ENCODE peak calls at places on chromosomes 2 and 18, in eight cellular contexts. J, I, O, C, B, Q, T and N are unnamed samples.

GRCh38 chr2:72681016-72681995 is 144.5 kb downstream of the EXOC6B start:
- DNase-seq in T (no peak), C (no peak), Q (no peak), B (no peak), J (no peak), O (no peak), I (no peak), N (no peak)

GRCh38 chr2:214127178-214127970 is 283.5 kb upstream of the VWC2L start:
- DNase-seq in I (no peak), Q (peak), J (no peak), O (no peak), B (no peak), T (no peak), C (no peak), N (no peak)

GRCh38 chr18:45290364-45290763 is 324.9 kb upstream of the SLC14A2 start:
- DNase-seq in I (no peak), J (no peak), T (no peak), C (no peak), O (no peak), Q (no peak), B (no peak), N (no peak)

GRCh38 chr2:217691516-217691915 is 311.3 kb downstream of the TNS1 start:
- DNase-seq in I (no peak), O (no peak), Q (no peak), C (no peak), J (no peak), T (no peak), B (no peak), N (no peak)

GRCh38 chr18:74204543-74205152 is 56.3 kb downstream of the TIMM21 start:
- DNase-seq in J (no peak), B (no peak), I (no peak), T (no peak), Q (peak), C (no peak), O (peak), N (no peak)

GRCh38 chr2:46936566-46936965 is 21.0 kb upstream of the MCFD2 start:
- DNase-seq in T (no peak), O (no peak), J (no peak), C (no peak), I (no peak), Q (no peak), B (no peak), N (no peak)

GRCh38 chr2:120442923-120443571 is 97.1 kb downstream of the INHBB start:
- DNase-seq in J (no peak), T (no peak), B (peak), I (no peak), O (peak), C (no peak), Q (no peak), N (peak)

GRCh38 chr2:6027066-6027465 is 334.9 kb downstream of the SOX11 start:
- DNase-seq in J (no peak), Q (no peak), T (no peak), B (no peak), C (no peak), I (no peak), O (no peak), N (no peak)

GRCh38 chr18:46174317-46175039 is 70.3 kb downstream of the HAUS1 start:
- DNase-seq in T (no peak), O (peak), C (peak), Q (peak), I (no peak), B (peak), J (peak), N (peak)

GRCh38 chr2:19989342-19989680 is 594 bp downstream of the WDR35 start:
- DNase-seq in T (no peak), O (no peak), B (no peak), Q (no peak), C (no peak), J (no peak), I (no peak), N (no peak)

GRCh38 chr18:10194592-10194991 is 259.8 kb upstream of the APCDD1 start:
- DNase-seq in O (no peak), C (no peak), T (no peak), Q (peak), I (no peak), B (no peak), J (no peak), N (no peak)

GRCh38 chr2:67215214-67215613 is 181.9 kb upstream of the ETAA1 start:
- DNase-seq in O (peak), J (no peak), I (peak), B (peak), C (no peak), T (peak), Q (peak), N (peak)

GRCh38 chr2:199315299-199316179 is 142.2 kb downstream of the SATB2 start:
- DNase-seq in O (no peak), T (no peak), Q (no peak), C (no peak), I (no peak), B (peak), J (no peak), N (peak)

GRCh38 chr2:154229971-154230370 is 358.2 kb downstream of the GALNT13 start:
- DNase-seq in I (no peak), T (no peak), B (no peak), C (no peak), O (no peak), Q (no peak), J (no peak), N (no peak)

GRCh38 chr2:33620-34019 is 12.7 kb downstream of the FAM110C start:
- DNase-seq in I (no peak), Q (no peak), J (no peak), T (no peak), O (peak), C (no peak), B (no peak), N (no peak)

GRCh38 chr2:167929461-167929860 is 317.9 kb downstream of the STK39 start:
- DNase-seq in C (no peak), I (no peak), B (no peak), T (no peak), J (no peak), Q (peak), O (no peak), N (no peak)

GRCh38 chr18:4144201-4144600 is 310.9 kb downstream of the DLGAP1 start:
- DNase-seq in J (no peak), I (no peak), Q (no peak), B (no peak), T (no peak), C (no peak), O (no peak), N (no peak)

GRCh38 chr2:31235504-31235902 is 1.6 kb downstream of the EHD3 start:
- DNase-seq in Q (no peak), O (peak), B (no peak), I (peak), C (no peak), J (no peak), T (peak), N (no peak)

GRCh38 chr18:40937386-40937785 is 1017.6 kb upstream of the PIK3C3 start:
- DNase-seq in T (no peak), Q (no peak), O (no peak), B (no peak), C (no peak), J (no peak), I (no peak), N (no peak)

GRCh38 chr2:190723397-190724090 is 74.7 kb downstream of the NAB1 start:
- DNase-seq in I (no peak), T (no peak), B (no peak), C (no peak), J (no peak), O (no peak), Q (no peak), N (no peak)

GRCh38 chr18:70417847-70418246 is 129.0 kb downstream of the SOCS6 start:
- DNase-seq in O (no peak), C (no peak), B (no peak), T (no peak), Q (peak), I (no peak), J (peak), N (no peak)

GRCh38 chr2:10267551-10268465 is 34.9 kb upstream of the HPCAL1 start:
- DNase-seq in C (no peak), J (no peak), T (no peak), O (no peak), Q (no peak), B (no peak), I (no peak), N (no peak)

GRCh38 chr2:123207245-123207644 is 817.8 kb upstream of the CNTNAP5 start:
- DNase-seq in J (no peak), T (no peak), O (no peak), C (no peak), I (no peak), Q (no peak), B (no peak), N (no peak)

GRCh38 chr18:70289351-70290330 is 796 bp downstream of the SOCS6 start:
- DNase-seq in T (no peak), B (peak), C (no peak), O (peak), J (peak), Q (peak), I (no peak), N (peak)

GRCh38 chr2:18154812-18155211 is 276.3 kb downstream of the KCNS3 start:
- DNase-seq in J (no peak), T (peak), B (no peak), C (no peak), Q (no peak), I (no peak), O (no peak), N (no peak)

GRCh38 chr18:830315-830901 is 18.4 kb upstream of the YES1 start:
- DNase-seq in T (peak), B (peak), J (no peak), C (peak), Q (peak), I (no peak), O (no peak), N (no peak)

GRCh38 chr18:3411854-3412268 is 38.1 kb upstream of the TGIF1 start:
- DNase-seq in J (no peak), C (no peak), I (no peak), T (no peak), B (no peak), O (peak), Q (no peak), N (no peak)

GRCh38 chr18:22606563-22607283 is 189.0 kb upstream of the CTAGE1 start:
- DNase-seq in C (no peak), B (no peak), Q (no peak), O (no peak), T (no peak), I (no peak), J (no peak), N (peak)

GRCh38 chr18:37659906-37660305 is 94.3 kb upstream of the CELF4 start:
- DNase-seq in C (no peak), J (no peak), B (no peak), Q (no peak), O (no peak), I (no peak), T (no peak), N (no peak)

GRCh38 chr2:8984855-8985254 is 18.6 kb downstream of the MBOAT2 start:
- DNase-seq in T (no peak), I (no peak), B (no peak), J (no peak), Q (no peak), C (no peak), O (no peak), N (no peak)

GRCh38 chr2:159677654-159678053 is 34.7 kb upstream of the MARCHF7 start:
- DNase-seq in C (peak), B (no peak), T (no peak), Q (no peak), J (no peak), O (no peak), I (no peak), N (no peak)

GRCh38 chr18:34643982-34644381 is 66.1 kb upstream of the DTNA start:
- DNase-seq in C (no peak), B (no peak), J (no peak), O (no peak), I (no peak), T (no peak), Q (peak), N (no peak)

GRCh38 chr2:207283356-207283755 is 117.6 kb upstream of the KLF7 start:
- DNase-seq in Q (no peak), O (no peak), B (no peak), T (no peak), C (peak), I (no peak), J (no peak), N (no peak)

GRCh38 chr2:130357864-130358263 is 2.0 kb downstream of the PTPN18 start:
- DNase-seq in Q (no peak), B (no peak), C (no peak), T (no peak), J (no peak), O (no peak), I (no peak), N (no peak)

GRCh38 chr2:206693399-206694137 is 24.6 kb downstream of the DYTN start:
- DNase-seq in O (no peak), J (peak), B (peak), T (peak), C (peak), Q (peak), I (peak), N (peak)

GRCh38 chr2:232342635-232343565 is 35.7 kb upstream of the ALPP start:
- DNase-seq in O (no peak), I (no peak), B (no peak), C (no peak), Q (no peak), J (no peak), T (no peak), N (peak)

GRCh38 chr2:162297925-162298552 is 20.4 kb downstream of the IFIH1 start:
- DNase-seq in O (peak), B (peak), T (peak), J (peak), Q (peak), I (peak), C (peak), N (peak)

GRCh38 chr2:23385748-23386421 is 906 bp downstream of the KLHL29 start:
- DNase-seq in I (no peak), C (no peak), J (no peak), O (no peak), T (no peak), B (peak), Q (peak), N (peak)

GRCh38 chr2:240723851-240724250 is 32.2 kb downstream of the AQP12A start:
- DNase-seq in B (no peak), J (no peak), O (no peak), Q (no peak), C (no peak), I (no peak), T (no peak), N (no peak)